ENCODE peak calls at places on chromosomes 2 and 18, in ten cellular contexts. U, B, R, C, X, P, J, L, Q and T are unnamed samples.

GRCh38 chr2:178635897-178636296 is 155.6 kb downstream of the PLEKHA3 start:
- DNase-seq in P (no peak), Q (no peak), B (no peak), C (no peak), X (no peak), L (no peak), U (no peak), R (no peak), J (no peak), T (no peak)

GRCh38 chr2:65374555-65374954 is 57.8 kb downstream of the SPRED2 start:
- DNase-seq in U (no peak), B (no peak), X (no peak), Q (no peak), R (no peak), L (no peak), J (no peak), C (peak), P (no peak), T (peak)

GRCh38 chr2:9439536-9439935 is 16.1 kb downstream of the CPSF3 start:
- DNase-seq in X (no peak), L (no peak), U (no peak), J (no peak), C (no peak), B (no peak), P (no peak), Q (no peak), R (no peak), T (no peak)

GRCh38 chr2:109614715-109615636 is 812 bp downstream of the SOWAHC start:
- DNase-seq in X (no peak), R (no peak), L (peak), U (peak), Q (peak), C (no peak), J (peak), P (no peak), B (no peak), T (peak)

GRCh38 chr2:9251154-9252001 is 44.8 kb downstream of the ASAP2 start:
- DNase-seq in U (no peak), L (no peak), B (no peak), Q (peak), R (peak), C (peak), P (no peak), J (no peak), X (peak), T (no peak)

GRCh38 chr2:26396734-26397298 is 4.9 kb upstream of the DRC1 start:
- DNase-seq in P (no peak), J (peak), L (no peak), R (no peak), B (no peak), Q (no peak), U (no peak), X (no peak), C (no peak), T (no peak)

GRCh38 chr18:36849288-36850011 is 20.5 kb downstream of the KIAA1328 start:
- DNase-seq in U (no peak), P (no peak), X (no peak), C (peak), R (peak), J (no peak), Q (peak), L (no peak), B (no peak), T (no peak)

GRCh38 chr2:43005975-43006833 is 213.8 kb upstream of the HAAO start:
- DNase-seq in L (peak), X (no peak), C (no peak), Q (no peak), P (no peak), B (no peak), R (no peak), U (no peak), J (no peak), T (no peak)

GRCh38 chr2:151200844-151201243 is 60.8 kb downstream of the RBM43 start:
- DNase-seq in C (no peak), R (no peak), X (no peak), B (no peak), P (no peak), Q (no peak), U (no peak), L (no peak), J (no peak), T (no peak)

GRCh38 chr2:240930631-240931318 is 24.6 kb downstream of the CROCC2 start:
- DNase-seq in C (no peak), L (peak), U (peak), B (no peak), Q (no peak), J (no peak), P (no peak), X (no peak), R (no peak), T (no peak)